ENCODE peak calls at places on chromosomes 4 and X, in nine cellular contexts. U is activated CD4-positive, CD25-positive, alpha-beta regulatory T cell treated with anti-CD3 and anti-CD28 coated beads, Interleukin-2, amount 50 U/mL, for 16 hours; K is NCI-H748 treated with DMSO at 0.1 percent for 48 hours; I is amniotic stem cell; L is cardiac muscle cell; M is hypothalamus; J is activated T-cell treated with anti-CD3 and anti-CD28 coated beads, Interleukin-2, amount 50 U/mL, for 72 hours; B is NCI-H1105; X is CD8-positive, alpha-beta T cell. N is an unnamed sample.

GRCh38 chrX:101393530-101394305 is 2.9 kb downstream of the RPL36A start:
- DNase-seq in M (no peak), U (no peak), J (no peak), X (no peak), I (no peak), L (no peak), B (no peak), K (no peak), N (no peak)

GRCh38 chr4:44493924-44494323 is 45.3 kb upstream of the KCTD8 start:
- DNase-seq in U (no peak), K (no peak), B (no peak), L (peak; percentile 6), J (no peak), I (no peak), X (no peak), M (no peak), N (no peak)

GRCh38 chr4:186765673-186766546 is 42.3 kb upstream of the FAT1 start:
- DNase-seq in B (no peak), U (no peak), K (no peak), L (no peak), X (no peak), M (no peak), I (no peak), J (no peak), N (no peak)

GRCh38 chr4:87093443-87094123 is 126.8 kb downstream of the KLHL8 start:
- DNase-seq in K (peak; percentile 22), L (peak; percentile 65), J (peak; percentile 39), I (no peak), B (peak; percentile 30), M (peak; percentile 44), U (peak; percentile 10), X (peak; percentile 41), N (peak; percentile 50)

GRCh38 chr4:106569151-106570029 is 200.8 kb upstream of the GIMD1 start:
- DNase-seq in X (no peak), L (no peak), U (no peak), K (no peak), I (no peak), J (no peak), M (no peak), B (no peak), N (no peak)

GRCh38 chrX:69137371-69137881 is 27.8 kb downstream of the PJA1 start:
- DNase-seq in M (no peak), L (peak; percentile 90), J (no peak), U (no peak), B (no peak), I (no peak), K (no peak), X (no peak), N (no peak)

GRCh38 chr4:71290074-71290473 is 48.7 kb upstream of the SLC4A4 start:
- DNase-seq in J (no peak), K (no peak), U (no peak), M (peak; percentile 11), B (no peak), X (no peak), I (no peak), L (no peak), N (no peak)

GRCh38 chrX:2487366-2487765 is 13.4 kb downstream of the DHRSX start:
- DNase-seq in I (no peak), M (no peak), U (no peak), X (no peak), L (no peak), K (no peak), B (no peak), J (no peak), N (no peak)

GRCh38 chr4:92303621-92304027 is at the start of gene GRID2:
- DNase-seq in X (no peak), L (peak; percentile 32), K (peak; percentile 65), J (no peak), I (no peak), B (no peak), U (no peak), M (peak; percentile 68), N (no peak)

GRCh38 chrX:102835504-102836146 is 101.4 kb upstream of the RAB40AL start:
- DNase-seq in L (peak; percentile 51), U (no peak), I (peak; percentile 1), X (peak; percentile 10), B (no peak), M (no peak), K (no peak), J (peak; percentile 1), N (peak; percentile 15)